ENCODE peak calls at places on chromosome 13, in seven cellular contexts. K, O, Z, S, Q, V and D are unnamed samples.

GRCh38 chr13:48511621-48512232 is 21.2 kb downstream of the RCBTB2 start:
- DNase-seq in O (no peak), S (no peak), V (no peak), K (no peak), Q (no peak), Z (no peak), D (no peak)

GRCh38 chr13:40496035-40496810 is 170.2 kb downstream of the FOXO1 start:
- DNase-seq in V (no peak), Q (no peak), K (no peak), S (no peak), O (no peak), Z (no peak), D (no peak)

GRCh38 chr13:33639158-33639557 is 178.8 kb upstream of the RFC3 start:
- DNase-seq in K (peak; percentile 97), S (no peak), O (no peak), V (no peak), Q (no peak), Z (no peak), D (peak; percentile 86)

GRCh38 chr13:49421391-49421790 is 22.5 kb downstream of the CAB39L start:
- DNase-seq in O (no peak), Z (peak; percentile 33), Q (no peak), S (peak; percentile 7), K (no peak), V (no peak), D (no peak)

GRCh38 chr13:21638319-21639282 is 32.3 kb upstream of the FGF9 start:
- DNase-seq in S (peak; percentile 30), Z (peak; percentile 37), K (no peak), O (peak; percentile 14), Q (no peak), V (peak; percentile 45), D (no peak)

GRCh38 chr13:23980160-23980551 is 82.9 kb upstream of the C1QTNF9B start:
- DNase-seq in K (no peak), V (peak; percentile 79), Z (peak; percentile 92), O (peak; percentile 79), S (peak; percentile 83), Q (peak; percentile 88), D (no peak)

GRCh38 chr13:105848494-105848893 is 687.0 kb downstream of the EFNB2 start:
- DNase-seq in S (no peak), O (no peak), K (no peak), V (no peak), Q (no peak), Z (no peak), D (no peak)

GRCh38 chr13:36051082-36051481 is 80.1 kb downstream of the DCLK1 start:
- DNase-seq in Q (no peak), Z (no peak), K (no peak), O (no peak), V (no peak), S (no peak), D (no peak)

GRCh38 chr13:111319521-111319920 is 921 bp upstream of the TEX29 start:
- DNase-seq in Q (no peak), S (no peak), V (no peak), Z (no peak), O (no peak), K (no peak), D (no peak)

GRCh38 chr13:91659583-91660415 is 261.4 kb downstream of the GPC5 start:
- DNase-seq in Q (no peak), V (no peak), Z (no peak), O (no peak), S (no peak), K (no peak), D (no peak)

GRCh38 chr13:21657538-21657937 is 13.3 kb upstream of the FGF9 start:
- DNase-seq in V (peak; percentile 66), S (no peak), Z (no peak), Q (no peak), O (no peak), K (no peak), D (no peak)

GRCh38 chr13:49936943-49937273 is 768 bp upstream of the SPRYD7 start:
- DNase-seq in Q (no peak), V (peak; percentile 8), Z (no peak), S (no peak), K (no peak), O (no peak), D (no peak)

GRCh38 chr13:78601124-78601885 is 2.0 kb downstream of the POU4F1 start:
- DNase-seq in Z (no peak), K (no peak), S (no peak), Q (no peak), O (no peak), V (no peak), D (no peak)

GRCh38 chr13:30840515-30840914 is 65.6 kb upstream of the MEDAG start:
- DNase-seq in O (no peak), K (no peak), S (no peak), Q (no peak), V (no peak), Z (no peak), D (no peak)